ENCODE peak calls at places on chromosomes 13 and 19, in eight cellular contexts. D is esophagus muscularis mucosa; Y is fibroblast of lung; Q is brain microvascular endothelial cell; R is CD8-positive, alpha-beta T cell; M is thyroid gland; N is HCT116; E is heart right ventricle. I is an unnamed sample.
A peak's percentile ranks its signal among the peaks of the same experiment; 100 is the strongest.

GRCh38 chr13:42747399-42747873 is 33.9 kb upstream of the FAM216B start:
- DNase-seq in D (no peak), Y (peak; percentile 99), Q (peak; percentile 99), R (no peak), M (no peak), N (no peak), E (no peak), I (no peak)

GRCh38 chr19:40217027-40217810 is 965 bp downstream of the TTC9B start:
- DNase-seq in D (no peak), Y (no peak), Q (no peak), R (no peak), M (peak; percentile 84), N (peak; percentile 69), E (no peak), I (peak; percentile 41)

GRCh38 chr13:51252954-51253531 is 30.8 kb downstream of the FAM124A start:
- DNase-seq in D (no peak), Y (no peak), Q (no peak), R (no peak), M (no peak), N (no peak), E (no peak), I (no peak)

GRCh38 chr13:21069561-21070004 is 8.2 kb upstream of the LATS2 start:
- DNase-seq in D (peak; percentile 57), Y (peak; percentile 96), Q (peak; percentile 85), R (no peak), M (no peak), N (no peak), E (no peak), I (peak; percentile 71)

GRCh38 chr13:94607939-94608338 is 6.3 kb downstream of the GPR180 start:
- DNase-seq in D (no peak), Y (no peak), Q (no peak), R (no peak), M (no peak), N (no peak), E (no peak), I (no peak)

GRCh38 chr19:9711815-9712214 is 36.9 kb upstream of the ZNF562 start:
- DNase-seq in D (no peak), Y (no peak), Q (no peak), R (no peak), M (no peak), N (no peak), E (no peak), I (no peak)

GRCh38 chr19:49932731-49933131 is 3.4 kb upstream of the NUP62 start:
- DNase-seq in D (no peak), Y (no peak), Q (no peak), R (peak; percentile 23), M (no peak), N (no peak), E (no peak), I (no peak)

GRCh38 chr13:114286808-114287207 is 5.4 kb downstream of the UPF3A start:
- DNase-seq in D (no peak), Y (no peak), Q (peak; percentile 92), R (no peak), M (peak; percentile 92), N (no peak), E (no peak), I (no peak)

GRCh38 chr19:10069046-10069445 is 17.1 kb upstream of the SHFL start:
- DNase-seq in D (no peak), Y (no peak), Q (no peak), R (no peak), M (no peak), N (no peak), E (no peak), I (no peak)

GRCh38 chr13:107028751-107029150 is 460.8 kb upstream of the ARGLU1 start:
- DNase-seq in D (no peak), Y (no peak), Q (no peak), R (no peak), M (no peak), N (no peak), E (no peak), I (no peak)

GRCh38 chr19:38229585-38230073 is 5.6 kb upstream of the DPF1 start:
- DNase-seq in D (no peak), Y (peak; percentile 89), Q (peak; percentile 60), R (peak; percentile 34), M (no peak), N (peak; percentile 85), E (peak; percentile 52), I (peak; percentile 91)

GRCh38 chr19:16470911-16471811 is 609 bp downstream of the EPS15L1 start:
- DNase-seq in D (no peak), Y (peak; percentile 49), Q (no peak), R (no peak), M (no peak), N (no peak), E (no peak), I (peak; percentile 43)

GRCh38 chr13:101795460-101795859 is 343.0 kb downstream of the ITGBL1 start:
- DNase-seq in D (no peak), Y (no peak), Q (no peak), R (no peak), M (no peak), N (no peak), E (no peak), I (no peak)

GRCh38 chr19:3556978-3557460 is 367 bp downstream of the MFSD12 start:
- DNase-seq in D (no peak), Y (no peak), Q (no peak), R (peak; percentile 29), M (peak; percentile 64), N (no peak), E (no peak), I (no peak)

GRCh38 chr19:46088101-46088500 is 36.4 kb downstream of the IGFL3 start:
- DNase-seq in D (no peak), Y (no peak), Q (no peak), R (no peak), M (no peak), N (no peak), E (no peak), I (no peak)

GRCh38 chr13:112260108-112261055 is 115.8 kb upstream of the SPACA7 start:
- DNase-seq in D (peak; percentile 91), Y (no peak), Q (no peak), R (no peak), M (no peak), N (no peak), E (no peak), I (no peak)

GRCh38 chr19:20247016-20247683 is 80.1 kb downstream of the ZNF486 start:
- DNase-seq in D (no peak), Y (peak; percentile 17), Q (no peak), R (no peak), M (peak; percentile 82), N (no peak), E (peak; percentile 11), I (no peak)

GRCh38 chr13:60112771-60113170 is 51.0 kb downstream of the DIAPH3 start:
- DNase-seq in D (no peak), Y (no peak), Q (no peak), R (no peak), M (no peak), N (no peak), E (no peak), I (no peak)

GRCh38 chr19:11737964-11738745 is 591 bp downstream of the ZNF823 start:
- DNase-seq in D (no peak), Y (peak; percentile 12), Q (peak; percentile 9), R (peak; percentile 17), M (peak; percentile 55), N (no peak), E (peak; percentile 23), I (peak; percentile 29)

GRCh38 chr13:38979891-38980627 is 10.6 kb downstream of the STOML3 start:
- DNase-seq in D (no peak), Y (peak; percentile 44), Q (no peak), R (no peak), M (no peak), N (no peak), E (peak; percentile 61), I (no peak)

GRCh38 chr19:2111425-2111824 is 14.7 kb downstream of the IZUMO4 start:
- DNase-seq in D (no peak), Y (no peak), Q (no peak), R (no peak), M (no peak), N (no peak), E (no peak), I (no peak)

GRCh38 chr13:98451676-98452105 is 125.2 kb downstream of the STK24 start:
- DNase-seq in D (no peak), Y (peak; percentile 52), Q (peak; percentile 84), R (no peak), M (peak; percentile 70), N (no peak), E (peak; percentile 42), I (no peak)

GRCh38 chr19:53328967-53329366 is 4.6 kb upstream of the ZNF845 start:
- DNase-seq in D (peak; percentile 34), Y (peak; percentile 69), Q (no peak), R (no peak), M (peak; percentile 19), N (no peak), E (peak; percentile 69), I (no peak)

GRCh38 chr19:11435833-11436313 is 438 bp downstream of the PRKCSH start:
- DNase-seq in D (no peak), Y (peak; percentile 20), Q (no peak), R (no peak), M (no peak), N (no peak), E (no peak), I (no peak)

GRCh38 chr19:7863157-7863970 is 10.8 kb downstream of the PRR36 start:
- DNase-seq in D (no peak), Y (no peak), Q (no peak), R (no peak), M (peak; percentile 26), N (no peak), E (no peak), I (no peak)
- H3K4me3 ChIP-seq in D (no peak overlapping the region), Y (no peak overlapping the region), Q (no peak overlapping the region), R (no peak overlapping the region), M (no peak overlapping the region), N (no peak overlapping the region), E (no peak overlapping the region), I (no peak overlapping the region)

GRCh38 chr13:32047796-32048195 is 16.2 kb downstream of the FRY start:
- DNase-seq in D (no peak), Y (no peak), Q (no peak), R (no peak), M (no peak), N (no peak), E (no peak), I (no peak)
- H3K27ac ChIP-seq in D (no peak overlapping the region), Y (no peak overlapping the region), Q (no peak overlapping the region), R (no peak overlapping the region), M (no peak overlapping the region), N (no peak overlapping the region), E (peak overlapping the region; percentile 18), I (no peak overlapping the region)

DNA sequence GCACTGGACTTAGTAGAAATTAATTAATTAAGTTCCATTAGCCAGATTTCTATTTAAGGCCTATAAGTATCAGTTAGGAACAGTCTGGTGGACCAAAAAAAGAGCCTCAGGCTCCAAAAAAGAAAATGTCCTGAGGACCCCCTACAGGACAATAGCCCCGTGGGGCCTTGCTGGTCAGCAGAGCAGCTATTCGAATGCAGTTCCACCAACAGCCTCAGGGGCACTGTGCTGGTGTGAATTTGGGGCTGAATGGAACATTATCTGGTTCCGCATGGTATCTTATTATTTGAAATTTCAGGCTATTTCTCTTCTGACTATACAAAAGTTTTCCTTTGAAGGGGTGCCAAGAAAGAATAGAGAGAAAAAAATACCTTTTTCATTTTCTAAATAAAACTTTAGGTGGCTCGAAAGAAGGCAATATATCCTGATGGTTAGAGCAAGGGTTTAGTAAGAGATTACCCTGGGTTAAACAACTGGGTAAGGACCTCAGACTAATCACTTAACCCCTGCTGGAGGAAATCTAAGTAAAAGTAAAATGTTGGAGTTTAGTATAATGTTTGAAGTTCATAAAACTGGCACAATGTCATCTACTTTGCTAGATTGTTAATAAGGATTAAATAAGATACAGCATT is 147.2 kb downstream of the MIPEP start:
- DNase-seq in D (no peak), Y (no peak), Q (no peak), R (no peak), M (no peak), N (peak; percentile 7), E (no peak), I (peak; percentile 35)
- TF ChIP-seq CTCF in D (no peak), Y (peak; percentile 55), Q (peak; percentile 78), R (no peak), M (peak; percentile 49), N (no peak), E (peak; percentile 31), I (peak; percentile 59)

GRCh38 chr19:8333771-8334457 is 9.1 kb downstream of the KANK3 start:
- DNase-seq in D (no peak), Y (no peak), Q (no peak), R (no peak), M (no peak), N (no peak), E (no peak), I (no peak)
- H3K4me3 ChIP-seq in D (peak overlapping the region; percentile 43), Y (no peak overlapping the region), Q (no peak overlapping the region), R (no peak overlapping the region), M (no peak overlapping the region), N (peak overlapping the region; percentile 71), E (no peak overlapping the region), I (peak overlapping the region; percentile 4)